ENCODE peak calls at places on chromosome 7, in seven cellular contexts. K, T, S, W, E, U and M are unnamed samples.

GRCh38 chr7:97513326-97513725 is 218.6 kb upstream of the TAC1 start:
- DNase-seq in K (no peak), T (no peak), S (no peak), W (no peak), E (no peak), U (no peak), M (no peak)

GRCh38 chr7:81659697-81660395 is 110.0 kb downstream of the HGF start:
- DNase-seq in K (no peak), T (no peak), S (no peak), W (peak), E (no peak), U (no peak), M (peak)

GRCh38 chr7:32890553-32891045 is 961 bp downstream of the KBTBD2 start:
- DNase-seq in K (peak), T (peak), S (peak), W (peak), E (peak), U (peak), M (peak)

GRCh38 chr7:149763563-149764240 is 9.7 kb downstream of the ZNF467 start:
- DNase-seq in K (no peak), T (no peak), S (no peak), W (no peak), E (no peak), U (no peak), M (no peak)

GRCh38 chr7:98133181-98133580 is 26.5 kb downstream of the LMTK2 start:
- DNase-seq in K (no peak), T (peak), S (no peak), W (peak), E (no peak), U (no peak), M (no peak)

GRCh38 chr7:37786741-37787569 is 61.4 kb upstream of the NME8 start:
- DNase-seq in K (no peak), T (no peak), S (no peak), W (peak), E (no peak), U (no peak), M (no peak)

GRCh38 chr7:95545007-95545615 is 51.2 kb downstream of the PDK4 start:
- DNase-seq in K (peak), T (peak), S (peak), W (peak), E (peak), U (peak), M (peak)

GRCh38 chr7:156764016-156764669 is 123.6 kb downstream of the RNF32 start:
- DNase-seq in K (peak), T (peak), S (peak), W (no peak), E (peak), U (peak), M (peak)

GRCh38 chr7:95989301-95989700 is 216.9 kb downstream of the DYNC1I1 start:
- DNase-seq in K (no peak), T (no peak), S (no peak), W (no peak), E (peak), U (no peak), M (peak)

GRCh38 chr7:80719261-80719660 is 80.8 kb downstream of the CD36 start:
- DNase-seq in K (no peak), T (peak), S (peak), W (no peak), E (peak), U (no peak), M (no peak)

GRCh38 chr7:143356414-143357050 is 6.0 kb downstream of the FAM131B start:
- DNase-seq in K (no peak), T (no peak), S (no peak), W (no peak), E (no peak), U (no peak), M (no peak)

GRCh38 chr7:10412426-10413019 is 561.1 kb upstream of the PHF14 start:
- DNase-seq in K (peak), T (peak), S (peak), W (peak), E (peak), U (peak), M (peak)

GRCh38 chr7:99027841-99028240 is 116.1 kb downstream of the SMURF1 start:
- DNase-seq in K (no peak), T (no peak), S (no peak), W (no peak), E (no peak), U (no peak), M (peak)

GRCh38 chr7:2048006-2048405 is 184.7 kb downstream of the MAD1L1 start:
- DNase-seq in K (no peak), T (no peak), S (no peak), W (no peak), E (no peak), U (no peak), M (no peak)

GRCh38 chr7:22399546-22399945 is 42.6 kb upstream of the RAPGEF5 start:
- DNase-seq in K (no peak), T (no peak), S (no peak), W (no peak), E (no peak), U (no peak), M (no peak)

GRCh38 chr7:80611779-80612178 is 26.7 kb upstream of the CD36 start:
- DNase-seq in K (no peak), T (peak), S (peak), W (no peak), E (peak), U (peak), M (no peak)

GRCh38 chr7:55019691-55020480 is 1.1 kb downstream of the EGFR start:
- DNase-seq in K (peak), T (peak), S (peak), W (no peak), E (peak), U (no peak), M (peak)

GRCh38 chr7:55020481-55020871 is 1.7 kb downstream of the EGFR start:
- DNase-seq in K (no peak), T (peak), S (peak), W (no peak), E (peak), U (no peak), M (no peak)

GRCh38 chr7:55019329-55019690 is 493 bp downstream of the EGFR start:
- DNase-seq in K (peak), T (peak), S (peak), W (no peak), E (peak), U (no peak), M (peak)

GRCh38 chr7:55017841-55018240 is 976 bp upstream of the EGFR start:
- DNase-seq in K (no peak), T (no peak), S (no peak), W (no peak), E (no peak), U (no peak), M (no peak)

DNA sequence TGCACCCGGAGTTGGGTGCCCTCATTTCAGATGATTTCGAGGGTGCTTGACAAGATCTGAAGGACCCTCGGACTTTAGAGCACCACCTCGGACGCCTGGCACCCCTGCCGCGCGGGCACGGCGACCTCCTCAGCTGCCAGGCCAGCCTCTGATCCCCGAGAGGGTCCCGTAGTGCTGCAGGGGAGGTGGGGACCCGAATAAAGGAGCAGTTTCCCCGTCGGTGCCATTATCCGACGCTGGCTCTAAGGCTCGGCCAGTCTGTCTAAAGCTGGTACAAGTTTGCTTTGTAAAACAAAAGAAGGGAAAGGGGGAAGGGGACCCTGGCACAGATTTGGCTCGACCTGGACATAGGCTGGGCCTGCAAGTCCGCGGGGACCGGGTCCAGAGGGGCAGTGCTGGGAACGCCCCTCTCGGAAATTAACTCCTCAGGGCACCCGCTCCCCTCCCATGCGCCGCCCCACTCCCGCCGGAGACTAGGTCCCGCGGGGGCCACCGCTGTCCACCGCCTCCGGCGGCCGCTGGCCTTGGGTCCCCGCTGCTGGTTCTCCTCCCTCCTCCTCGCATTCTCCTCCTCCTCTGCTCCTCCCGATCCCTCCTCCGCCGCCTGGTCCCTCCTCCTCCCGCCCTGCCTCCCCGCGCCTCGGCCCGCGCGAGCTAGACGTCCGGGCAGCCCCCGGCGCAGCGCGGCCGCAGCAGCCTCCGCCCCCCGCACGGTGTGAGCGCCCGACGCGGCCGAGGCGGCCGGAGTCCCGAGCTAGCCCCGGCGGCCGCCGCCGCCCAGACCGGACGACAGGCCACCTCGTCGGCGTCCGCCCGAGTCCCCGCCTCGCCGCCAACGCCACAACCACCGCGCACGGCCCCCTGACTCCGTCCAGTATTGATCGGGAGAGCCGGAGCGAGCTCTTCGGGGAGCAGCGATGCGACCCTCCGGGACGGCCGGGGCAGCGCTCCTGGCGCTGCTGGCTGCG is at the start of gene EGFR:
- DNase-seq in K (peak), T (peak), S (peak), W (peak), E (peak), U (peak), M (peak)
- TF ChIP-seq EZH2 in K (peak), T (no peak), S (no peak), W (no peak), E (no peak), U (no peak), M (no peak)

GRCh38 chr7:101218236-101219130 is 518 bp downstream of the ZNHIT1 start:
- DNase-seq in K (no peak), T (no peak), S (peak), W (no peak), E (peak), U (no peak), M (peak)
- H3K27ac ChIP-seq in K (no peak), T (no peak), S (peak), W (no peak), E (peak), U (peak), M (no peak)

GRCh38 chr7:6637544-6638229 is 569 bp downstream of the ZNF316 start:
- DNase-seq in K (peak), T (peak), S (peak), W (peak), E (peak), U (no peak), M (peak)
- TF ChIP-seq EZH2phosphoT487 in K (no peak), T (no peak), S (no peak), W (no peak), E (no peak), U (no peak), M (no peak)

GRCh38 chr7:104878577-104878976 is 135.4 kb upstream of the KMT2E start:
- DNase-seq in K (no peak), T (no peak), S (no peak), W (peak), E (no peak), U (no peak), M (no peak)
- TF ChIP-seq EZH2 in K (no peak), T (no peak), S (no peak), W (no peak), E (no peak), U (no peak), M (no peak)

GRCh38 chr7:35831208-35831607 is 30.4 kb downstream of the SEPTIN7 start:
- DNase-seq in K (no peak), T (no peak), S (peak), W (no peak), E (no peak), U (no peak), M (peak)
- H3K27ac ChIP-seq in K (no peak), T (no peak), S (no peak), W (no peak), E (no peak), U (no peak), M (no peak)